ENCODE peak calls at places on chromosomes 13 and 19, in five cellular contexts. Y is heart left ventricle, A is adrenal gland, G is mesenchymal stem cell, X is esophagus muscularis mucosa. N is an unnamed sample.
A peak's percentile ranks its signal among the peaks of the same experiment; 100 is the strongest.

GRCh38 chr13:110352735-110353134 is 45.7 kb downstream of the COL4A2 start:
- DNase-seq in Y (no peak), A (no peak), G (no peak), X (no peak), N (no peak)

GRCh38 chr13:57128909-57129308 is 11.8 kb upstream of the PRR20A start:
- DNase-seq in Y (no peak), A (no peak), G (no peak), X (no peak), N (no peak)

GRCh38 chr13:29525757-29526156 is 69.7 kb downstream of the SLC7A1 start:
- DNase-seq in Y (no peak), A (no peak), G (no peak), X (no peak), N (no peak)

GRCh38 chr13:29684441-29684840 is 89.0 kb upstream of the SLC7A1 start:
- DNase-seq in Y (no peak), A (no peak), G (no peak), X (no peak), N (no peak)

GRCh38 chr13:29958476-29958875 is 108.1 kb upstream of the UBL3 start:
- DNase-seq in Y (no peak), A (no peak), G (no peak), X (no peak), N (no peak)

GRCh38 chr13:112972867-112973576 is 4.0 kb downstream of the MCF2L start:
- DNase-seq in Y (peak; percentile 48), A (no peak), G (no peak), X (no peak), N (no peak)

GRCh38 chr19:39998511-39998910 is 1.7 kb downstream of the ZNF546 start:
- DNase-seq in Y (no peak), A (no peak), G (no peak), X (no peak), N (no peak)

GRCh38 chr13:102141625-102142472 is 260.0 kb downstream of the FGF14 start:
- DNase-seq in Y (no peak), A (no peak), G (peak; percentile 25), X (no peak), N (no peak)

GRCh38 chr19:7925171-7925837 is 631 bp downstream of the CTXN1 start:
- DNase-seq in Y (peak; percentile 54), A (peak; percentile 69), G (peak; percentile 75), X (no peak), N (peak; percentile 91)

GRCh38 chr13:50511877-50512332 is 331.6 kb downstream of the DLEU7 start:
- DNase-seq in Y (no peak), A (no peak), G (no peak), X (no peak), N (no peak)

GRCh38 chr13:103517066-103517767 is 451.0 kb upstream of the SLC10A2 start:
- DNase-seq in Y (no peak), A (no peak), G (no peak), X (no peak), N (no peak)

GRCh38 chr13:93966267-93966936 is 513.1 kb downstream of the DCT start:
- DNase-seq in Y (no peak), A (no peak), G (no peak), X (no peak), N (no peak)

GRCh38 chr13:70630247-70630646 is 522.0 kb upstream of the KLHL1 start:
- DNase-seq in Y (no peak), A (no peak), G (no peak), X (no peak), N (no peak)

GRCh38 chr13:95924389-95924994 is 128.7 kb downstream of the UGGT2 start:
- DNase-seq in Y (no peak), A (peak; percentile 44), G (peak; percentile 84), X (no peak), N (no peak)

GRCh38 chr19:13068064-13068807 is 34.4 kb downstream of the LYL1 start:
- DNase-seq in Y (no peak), A (no peak), G (no peak), X (no peak), N (no peak)
- H3K27ac ChIP-seq in Y (peak overlapping the region; percentile 90), A (no peak overlapping the region), G (no peak overlapping the region), X (peak overlapping the region; percentile 46), N (no peak overlapping the region)

DNA sequence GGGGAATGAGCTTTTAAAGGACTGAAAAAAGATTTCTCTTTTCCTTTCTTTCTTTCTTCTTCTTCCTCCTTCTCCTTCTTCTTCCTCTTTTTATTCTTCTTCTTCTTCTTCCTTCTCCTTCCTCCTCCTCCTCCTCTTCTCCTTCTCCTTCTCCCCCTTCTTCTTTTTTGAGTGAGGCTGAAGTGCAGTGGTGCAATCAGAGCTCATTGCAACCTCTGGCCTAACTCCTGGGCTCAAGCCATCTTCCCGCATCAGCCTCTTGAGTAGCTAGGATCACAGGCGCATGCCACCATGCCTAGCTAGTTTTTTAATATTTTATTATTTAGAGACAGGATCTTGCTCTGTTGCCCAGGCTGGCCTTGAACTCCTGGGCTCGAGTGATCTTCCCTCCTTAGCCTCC is 120.9 kb upstream of the KL start:
- DNase-seq in Y (no peak), A (no peak), G (no peak), X (peak; percentile 17), N (no peak)
- H3K27ac ChIP-seq in Y (no peak overlapping the region), A (no peak overlapping the region), G (no peak overlapping the region), X (no peak overlapping the region), N (no peak overlapping the region)

GRCh38 chr19:23764781-23765180 is 6.1 kb upstream of the ZNF681 start:
- DNase-seq in Y (no peak), A (no peak), G (no peak), X (no peak), N (no peak)

GRCh38 chr19:23762548-23762883 is 3.8 kb upstream of the ZNF681 start:
- DNase-seq in Y (no peak), A (no peak), G (no peak), X (no peak), N (peak; percentile 4)

GRCh38 chr19:23766951-23767350 is 8.3 kb upstream of the ZNF681 start:
- DNase-seq in Y (no peak), A (no peak), G (no peak), X (no peak), N (no peak)

GRCh38 chr19:23758187-23759074 is at the start of gene ZNF681:
- DNase-seq in Y (peak; percentile 89), A (peak; percentile 92), G (peak; percentile 87), X (peak; percentile 97), N (peak; percentile 96)

DNA sequence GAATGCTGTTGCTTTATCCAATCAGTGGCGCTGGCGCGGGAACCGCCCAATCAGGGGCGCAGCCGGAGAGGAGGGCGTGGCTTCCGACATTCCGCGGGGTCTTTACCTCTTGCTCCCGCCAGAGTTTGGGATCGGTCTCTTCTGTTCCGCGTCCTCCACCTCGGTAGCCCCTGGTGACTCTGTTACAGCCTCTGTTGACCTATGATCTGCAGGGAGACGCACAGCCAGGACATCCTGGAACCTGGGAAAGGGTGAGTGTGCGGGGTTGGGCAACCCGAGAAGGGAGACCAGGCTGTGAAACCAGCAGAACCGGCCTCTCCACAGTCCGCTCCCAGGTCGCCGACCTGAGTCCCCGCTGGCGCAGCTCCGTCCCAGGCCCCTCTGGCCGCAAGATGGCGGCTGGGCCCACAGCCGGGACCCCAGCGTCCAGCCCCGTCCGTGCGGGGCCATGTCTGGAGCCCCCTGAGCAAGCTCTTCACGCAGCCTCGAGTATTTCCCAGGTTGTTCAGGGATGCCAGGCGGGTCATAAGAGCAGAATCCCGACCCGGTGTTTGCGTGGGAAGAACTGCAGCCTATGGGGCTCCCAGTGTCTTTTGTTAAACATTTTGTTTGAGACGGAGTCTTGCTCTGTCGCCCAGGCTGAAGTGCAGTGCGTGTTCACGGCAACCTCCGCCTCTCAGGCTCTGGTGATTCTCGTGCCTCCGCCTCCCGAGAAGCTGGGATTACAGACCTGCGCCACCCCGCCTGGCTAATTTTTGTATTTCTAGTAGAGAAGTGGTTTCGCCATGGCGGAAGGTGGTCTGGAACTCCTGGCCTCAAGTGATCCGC is 4.4 kb upstream of the ZNF681 start:
- DNase-seq in Y (peak; percentile 80), A (peak; percentile 80), G (peak; percentile 69), X (no peak), N (peak; percentile 82)
- H3K27ac ChIP-seq in Y (peak overlapping the region; percentile 11), A (peak overlapping the region; percentile 33), G (no peak overlapping the region), X (peak overlapping the region; percentile 60), N (peak overlapping the region; percentile 67)

GRCh38 chr13:26956532-26957142 is 196.1 kb upstream of the GPR12 start:
- DNase-seq in Y (no peak), A (peak; percentile 34), G (no peak), X (no peak), N (peak; percentile 37)

GRCh38 chr13:26954981-26955380 is 194.4 kb upstream of the GPR12 start:
- DNase-seq in Y (no peak), A (no peak), G (no peak), X (no peak), N (no peak)

GRCh38 chr13:26952551-26953138 is 192.1 kb upstream of the GPR12 start:
- DNase-seq in Y (no peak), A (no peak), G (no peak), X (no peak), N (no peak)

GRCh38 chr13:26953273-26953672 is 192.7 kb upstream of the GPR12 start:
- DNase-seq in Y (no peak), A (no peak), G (no peak), X (no peak), N (no peak)

DNA sequence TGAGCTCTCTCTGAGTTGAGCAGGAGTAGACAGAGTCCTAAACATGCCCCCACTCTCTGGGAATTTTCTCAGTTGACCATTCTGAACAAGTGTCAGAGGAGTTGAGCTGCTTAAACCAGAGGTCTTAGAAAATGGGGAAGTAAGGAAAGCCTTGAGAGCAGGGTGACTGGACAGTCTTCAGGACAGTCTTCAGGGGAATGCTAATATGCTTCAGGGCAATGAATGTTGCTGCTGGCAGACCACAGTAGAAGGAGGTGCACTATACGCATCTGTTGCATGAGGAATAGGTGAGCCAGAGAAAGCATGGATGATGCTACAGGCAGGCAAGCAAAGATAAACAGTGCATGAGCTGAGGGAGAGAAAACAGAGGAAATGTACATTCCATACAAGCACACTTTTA is 196.6 kb upstream of the GPR12 start:
- DNase-seq in Y (no peak), A (no peak), G (no peak), X (no peak), N (no peak)
- H3K27ac ChIP-seq in Y (no peak overlapping the region), A (no peak overlapping the region), G (no peak overlapping the region), X (no peak overlapping the region), N (no peak overlapping the region)

DNA sequence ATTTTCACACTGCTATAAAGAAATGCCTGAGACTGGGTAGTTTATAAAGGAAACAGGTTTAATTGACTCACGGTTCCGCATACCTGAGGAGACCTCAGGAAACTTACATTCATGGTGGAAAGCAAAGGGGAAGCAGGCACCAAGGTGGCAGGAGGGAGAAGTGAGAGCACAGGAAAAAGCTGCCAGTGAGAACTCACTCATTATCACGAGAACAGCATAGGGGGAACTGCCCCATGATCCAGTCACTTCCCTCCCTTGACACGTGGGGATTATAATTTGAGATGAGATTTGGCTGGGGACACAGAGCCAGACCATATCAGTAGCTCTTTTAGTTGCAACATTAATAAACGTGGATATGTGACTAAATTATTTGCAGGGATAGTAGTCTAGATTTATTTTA is 4.3 kb upstream of the KCTD4 start:
- DNase-seq in Y (no peak), A (no peak), G (no peak), X (no peak), N (no peak)
- H3K27ac ChIP-seq in Y (no peak overlapping the region), A (no peak overlapping the region), G (peak overlapping the region; percentile 72), X (peak overlapping the region; percentile 73), N (no peak overlapping the region)